ENCODE peak calls at places on chromosome 1, in five cellular contexts. P is astrocyte of the cerebellum; D is NCI-H1105; K is NCI-H1417; R is CD4-positive, CD25-positive, alpha-beta regulatory T cell. I is an unnamed sample.

GRCh38 chr1:153217212-153217611 is at the start of gene PRR9:
- DNase-seq in P (no peak), D (no peak), K (no peak), R (no peak), I (no peak)

GRCh38 chr1:145845144-145845513 is 301 bp upstream of the NUDT17 start:
- DNase-seq in P (no peak), D (no peak), K (no peak), R (no peak), I (no peak)

GRCh38 chr1:217482356-217483102 is 148.4 kb downstream of the GPATCH2 start:
- DNase-seq in P (peak; percentile 73), D (no peak), K (no peak), R (no peak), I (peak; percentile 14)

GRCh38 chr1:245458761-245459174 is 304.0 kb downstream of the KIF26B start:
- DNase-seq in P (no peak), D (no peak), K (peak; percentile 50), R (no peak), I (no peak)

GRCh38 chr1:34865573-34865972 is 6.0 kb upstream of the SMIM12 start:
- DNase-seq in P (no peak), D (no peak), K (no peak), R (no peak), I (no peak)

GRCh38 chr1:2526824-2527552 is 592 bp upstream of the PANK4 start:
- DNase-seq in P (no peak), D (peak; percentile 51), K (no peak), R (no peak), I (no peak)

GRCh38 chr1:162689745-162690671 is 57.7 kb downstream of the DDR2 start:
- DNase-seq in P (no peak), D (no peak), K (no peak), R (no peak), I (no peak)

GRCh38 chr1:28582248-28582615 is 9.8 kb upstream of the RAB42 start:
- DNase-seq in P (no peak), D (no peak), K (no peak), R (no peak), I (no peak)

GRCh38 chr1:163761898-163762297 is 440.1 kb downstream of the NUF2 start:
- DNase-seq in P (no peak), D (no peak), K (no peak), R (no peak), I (no peak)